ENCODE peak calls at places on chromosomes 13 and 19, in six cellular contexts. C is sigmoid colon, T is K562, W is endothelial cell of umbilical vein, B is HepG2, Q is suprapubic skin. G is an unnamed sample. For H3K36me3, the result is how much of the 10 kb centered on the place peaks cover.

GRCh38 chr13:96785986-96786385 is 208.3 kb downstream of the OXGR1 start:
- DNase-seq in C (no peak), T (no peak), W (no peak), B (no peak), Q (no peak), G (no peak)

GRCh38 chr13:71962735-71963134 is 95.7 kb upstream of the DACH1 start:
- DNase-seq in C (no peak), T (no peak), W (no peak), B (no peak), Q (no peak), G (no peak)

GRCh38 chr19:48780684-48781391 is 25.5 kb downstream of the FGF21 start:
- DNase-seq in C (no peak), T (peak), W (peak), B (peak), Q (no peak), G (no peak)

GRCh38 chr19:53019684-53020083 is 6.0 kb downstream of the ERVV-1 start:
- DNase-seq in C (no peak), T (no peak), W (no peak), B (no peak), Q (no peak), G (no peak)

GRCh38 chr19:28420731-28421550 is 792.0 kb downstream of the UQCRFS1 start:
- DNase-seq in C (no peak), T (no peak), W (no peak), B (no peak), Q (no peak), G (no peak)

GRCh38 chr13:27541386-27541785 is 78.9 kb downstream of the LNX2 start:
- DNase-seq in C (no peak), T (no peak), W (no peak), B (no peak), Q (no peak), G (no peak)

GRCh38 chr13:80515296-80515695 is 174.4 kb upstream of the SPRY2 start:
- DNase-seq in C (no peak), T (no peak), W (no peak), B (no peak), Q (no peak), G (no peak)

GRCh38 chr13:104011505-104012270 is 945.5 kb upstream of the SLC10A2 start:
- DNase-seq in C (no peak), T (no peak), W (no peak), B (no peak), Q (no peak), G (no peak)

GRCh38 chr13:43879323-43880181 is at the start of the genes CCDC122 and LACC1:
- DNase-seq in C (peak), T (no peak), W (peak), B (peak), Q (peak), G (no peak)

GRCh38 chr19:7063339-7063738 is 4.9 kb upstream of the MBD3L3 start:
- DNase-seq in C (no peak), T (no peak), W (no peak), B (no peak), Q (no peak), G (no peak)

GRCh38 chr19:10580979-10581631 is 6.0 kb downstream of the AP1M2 start:
- DNase-seq in C (peak), T (peak), W (peak), B (peak), Q (peak), G (no peak)

GRCh38 chr13:25375727-25376358 is 4.1 kb downstream of the ATP8A2 start:
- DNase-seq in C (no peak), T (peak), W (peak), B (peak), Q (no peak), G (no peak)

GRCh38 chr19:49231389-49231788 is 73.8 kb downstream of the TRPM4 start:
- DNase-seq in C (no peak), T (no peak), W (no peak), B (no peak), Q (no peak), G (no peak)

GRCh38 chr13:113483504-113484287 is 6.8 kb downstream of the DCUN1D2 start:
- DNase-seq in C (no peak), T (no peak), W (no peak), B (no peak), Q (no peak), G (no peak)

GRCh38 chr13:27130223-27131015 is 41.2 kb downstream of the USP12 start:
- DNase-seq in C (no peak), T (no peak), W (no peak), B (no peak), Q (no peak), G (no peak)

GRCh38 chr13:38875186-38875875 is 115.3 kb downstream of the STOML3 start:
- DNase-seq in C (no peak), T (no peak), W (no peak), B (no peak), Q (no peak), G (no peak)

GRCh38 chr19:42030605-42031004 is 36.6 kb upstream of the ATP1A3 start:
- DNase-seq in C (no peak), T (no peak), W (no peak), B (no peak), Q (no peak), G (no peak)

GRCh38 chr13:41470187-41470586 is 12.8 kb downstream of the RGCC start:
- DNase-seq in C (no peak), T (no peak), W (no peak), B (no peak), Q (no peak), G (no peak)

GRCh38 chr13:45368571-45368970 is 27.6 kb upstream of the TPT1 start:
- DNase-seq in C (no peak), T (no peak), W (no peak), B (no peak), Q (no peak), G (no peak)

GRCh38 chr13:59120297-59120843 is 1043.4 kb downstream of the DIAPH3 start:
- DNase-seq in C (no peak), T (no peak), W (peak), B (no peak), Q (no peak), G (no peak)

GRCh38 chr13:51317262-51317661 is 22.2 kb upstream of the SERPINE3 start:
- DNase-seq in C (no peak), T (no peak), W (peak), B (no peak), Q (no peak), G (no peak)

GRCh38 chr19:16886305-16886880 is 2.4 kb upstream of the F2RL3 start:
- DNase-seq in C (peak), T (no peak), W (peak), B (peak), Q (peak), G (no peak)

GRCh38 chr19:6373813-6374108 is 1.2 kb downstream of the ALKBH7 start:
- DNase-seq in C (no peak), T (peak), W (no peak), B (no peak), Q (no peak), G (no peak)

DNA sequence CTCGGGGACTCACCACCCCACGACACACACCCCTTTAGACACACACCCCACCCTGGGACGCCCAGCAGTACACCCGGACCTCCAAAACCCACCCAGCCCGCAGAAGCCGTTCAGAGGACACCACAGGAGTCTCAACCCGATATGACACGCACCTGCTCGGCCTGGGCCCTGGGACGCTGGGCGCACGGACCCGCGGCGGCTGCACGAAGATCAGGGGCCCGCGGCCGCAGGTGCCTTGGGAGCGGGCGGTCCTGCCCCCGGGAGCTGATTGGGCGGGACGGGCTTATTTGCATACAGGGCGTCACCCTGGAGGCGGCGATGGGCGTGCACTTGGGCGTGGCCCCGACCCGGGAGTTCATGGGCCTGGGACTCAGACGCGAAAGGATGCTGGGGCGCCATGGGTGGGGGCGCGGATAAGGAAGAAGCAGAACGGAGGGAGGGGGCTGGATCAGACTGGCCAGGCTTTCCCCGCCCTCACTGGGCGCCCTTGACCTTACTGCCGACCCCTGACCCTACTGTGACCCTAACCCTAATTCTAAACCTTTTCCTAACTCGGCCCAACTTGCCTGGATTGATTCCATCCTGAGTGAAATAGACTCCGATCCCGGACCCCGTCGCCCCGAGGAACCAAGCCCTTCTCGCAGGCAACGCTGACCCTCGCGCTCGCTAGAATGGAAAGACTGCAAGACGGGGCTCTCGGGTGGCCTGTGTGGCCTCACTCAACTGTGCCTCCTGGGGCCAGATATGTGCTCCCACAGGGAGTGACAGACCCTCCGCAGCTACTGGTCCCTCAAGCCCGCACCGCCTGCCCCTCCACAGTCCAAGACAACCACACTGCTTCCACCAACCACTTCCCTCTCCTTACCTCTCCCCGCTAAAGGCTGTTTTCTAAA is at the start of gene MEF2B:
- DNase-seq in C (no peak), T (peak), W (peak), B (peak), Q (peak), G (no peak)
- H3K4me3 ChIP-seq in C (no peak), T (peak), W (no peak), B (peak), Q (peak), G (peak)

GRCh38 chr19:57334191-57334590 is 13.9 kb downstream of the ZNF543 start:
- DNase-seq in C (no peak), T (no peak), W (no peak), B (peak), Q (no peak), G (no peak)
- H3K36me3 ChIP-seq in C (under half), T (under half), W (under half), B (under half), Q (under half), G (under half)

DNA sequence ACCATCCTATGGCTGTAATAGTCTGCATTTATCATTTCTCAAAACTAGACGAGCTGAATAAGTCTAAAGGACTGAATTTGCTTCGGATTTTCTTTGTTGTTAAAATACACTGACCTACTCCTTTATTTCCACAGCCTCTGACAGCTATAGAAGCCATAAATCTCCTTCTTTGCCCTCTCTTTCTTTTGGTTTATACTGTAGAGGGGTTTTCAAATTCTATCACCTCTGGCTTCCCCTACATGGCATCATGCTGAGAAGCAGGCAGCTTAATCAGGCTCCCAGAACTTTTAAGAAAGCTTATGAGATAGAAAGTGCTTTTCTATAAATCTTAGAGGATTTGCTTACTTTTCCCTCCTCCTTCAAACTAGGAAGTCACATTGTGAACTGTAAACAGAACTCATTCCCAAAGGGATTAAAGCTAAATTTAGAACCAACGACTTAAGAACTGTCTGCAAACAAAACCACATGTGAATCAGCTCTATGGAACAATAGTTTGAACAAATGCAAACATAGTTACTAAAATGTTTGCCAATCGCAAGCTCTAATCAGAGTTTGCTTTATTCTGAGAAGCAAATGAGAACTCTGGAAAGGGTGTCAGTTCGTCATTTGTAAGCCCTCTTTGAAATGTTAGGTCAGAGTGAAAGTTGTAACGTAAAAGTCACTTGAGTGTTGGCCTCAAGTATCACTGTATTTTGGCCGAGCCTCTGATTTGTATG is 344.0 kb downstream of the RFC3 start:
- DNase-seq in C (no peak), T (no peak), W (peak), B (peak), Q (no peak), G (no peak)
- TF ChIP-seq POLR2AphosphoS5 in C (peak), T (no peak), W (no peak), B (no peak), Q (no peak), G (no peak)

GRCh38 chr19:14404322-14404721 is 14.8 kb downstream of the DDX39A start:
- DNase-seq in C (no peak), T (no peak), W (no peak), B (no peak), Q (no peak), G (no peak)

GRCh38 chr19:14406645-14407331 is 12.4 kb downstream of the DDX39A start:
- DNase-seq in C (no peak), T (peak), W (no peak), B (no peak), Q (no peak), G (no peak)

GRCh38 chr19:14405380-14405757 is 13.8 kb downstream of the DDX39A start:
- DNase-seq in C (no peak), T (no peak), W (no peak), B (no peak), Q (no peak), G (no peak)

GRCh38 chr19:14407889-14408640 is 11.1 kb downstream of the DDX39A start:
- DNase-seq in C (no peak), T (peak), W (no peak), B (peak), Q (no peak), G (no peak)

DNA sequence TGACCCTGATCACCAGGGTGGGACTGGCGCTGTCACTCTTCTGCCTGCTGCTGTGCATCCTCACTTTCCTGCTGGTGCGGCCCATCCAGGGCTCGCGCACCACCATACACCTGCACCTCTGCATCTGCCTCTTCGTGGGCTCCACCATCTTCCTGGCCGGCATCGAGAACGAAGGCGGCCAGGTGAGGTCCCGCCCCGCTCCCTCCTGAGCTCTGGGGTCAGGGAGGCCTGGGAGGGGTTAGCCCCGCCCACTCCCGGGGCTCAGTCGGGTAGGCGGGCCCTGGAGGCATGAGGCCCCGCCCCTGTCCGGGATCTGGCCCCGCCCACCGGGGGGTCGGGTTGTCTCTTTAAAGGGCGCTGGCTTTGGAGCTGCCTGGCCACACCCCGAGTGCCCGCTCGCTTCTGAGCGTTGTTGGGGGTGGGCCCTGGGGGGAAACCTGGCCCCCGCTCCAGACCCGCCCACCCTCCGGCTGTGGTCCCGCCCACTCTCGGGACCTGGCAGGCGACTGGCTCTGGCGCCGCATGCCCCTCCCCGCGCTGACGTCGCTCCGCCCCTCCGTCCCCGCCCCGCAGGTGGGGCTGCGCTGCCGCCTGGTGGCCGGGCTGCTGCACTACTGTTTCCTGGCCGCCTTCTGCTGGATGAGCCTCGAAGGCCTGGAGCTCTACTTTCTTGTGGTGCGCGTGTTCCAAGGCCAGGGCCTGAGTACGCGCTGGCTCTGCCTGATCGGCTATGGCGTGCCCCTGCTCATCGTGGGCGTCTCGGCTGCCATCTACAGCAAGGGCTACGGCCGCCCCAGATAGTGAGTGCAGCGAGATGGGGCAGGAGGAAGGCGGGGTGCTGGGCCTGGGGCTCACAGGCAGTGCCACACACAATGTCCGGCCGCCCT is 13.1 kb downstream of the DDX39A start:
- DNase-seq in C (peak), T (peak), W (peak), B (peak), Q (peak), G (no peak)
- H3K4me3 ChIP-seq in C (peak), T (peak), W (no peak), B (no peak), Q (peak), G (peak)

GRCh38 chr19:12626958-12627357 is 16.2 kb downstream of the ZNF791 start:
- DNase-seq in C (no peak), T (no peak), W (no peak), B (no peak), Q (no peak), G (no peak)
- H3K36me3 ChIP-seq in C (half or more), T (half or more), W (under half), B (under half), Q (half or more), G (half or more)

GRCh38 chr19:1274081-1274851 is 1.1 kb upstream of the FAM174C start:
- DNase-seq in C (no peak), T (no peak), W (no peak), B (no peak), Q (no peak), G (no peak)

GRCh38 chr19:1273263-1274041 is 1.9 kb upstream of the FAM174C start:
- DNase-seq in C (no peak), T (no peak), W (no peak), B (no peak), Q (no peak), G (no peak)

GRCh38 chr19:1275260-1275975 is at the start of gene FAM174C:
- DNase-seq in C (peak), T (peak), W (peak), B (peak), Q (peak), G (no peak)

GRCh38 chr19:1275976-1276619 is 768 bp downstream of the FAM174C start:
- DNase-seq in C (peak), T (no peak), W (no peak), B (no peak), Q (no peak), G (no peak)

DNA sequence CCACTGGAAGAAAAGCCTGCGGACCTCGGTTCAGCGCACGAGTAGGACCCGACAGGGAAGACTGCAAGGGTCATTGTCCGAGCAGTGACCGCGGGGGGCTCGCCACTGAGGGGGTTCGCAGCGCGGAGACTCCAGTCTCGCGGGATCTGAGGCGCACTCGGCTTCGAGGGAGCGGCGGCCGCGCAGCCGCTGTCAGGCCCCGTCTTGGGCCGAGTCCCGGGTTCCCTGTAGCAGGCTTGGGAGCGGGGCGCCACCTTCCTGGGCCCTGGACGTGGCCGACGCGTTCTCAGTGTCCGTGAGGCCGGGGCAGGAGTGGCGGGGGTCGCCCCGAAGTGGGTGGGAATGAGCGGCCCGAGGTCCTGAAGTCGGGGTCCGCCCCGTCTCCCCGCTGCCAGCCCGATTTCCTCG is 474 bp upstream of the FAM174C start:
- DNase-seq in C (peak), T (peak), W (no peak), B (no peak), Q (peak), G (no peak)
- TF ChIP-seq POLR2AphosphoS5 in C (no peak), T (no peak), W (no peak), B (no peak), Q (no peak), G (no peak)

GRCh38 chr19:1360818-1361461 is 22.8 kb upstream of the NDUFS7 start:
- DNase-seq in C (peak), T (no peak), W (peak), B (no peak), Q (no peak), G (no peak)
- H3K4me3 ChIP-seq in C (peak), T (no peak), W (no peak), B (no peak), Q (peak), G (peak)

DNA sequence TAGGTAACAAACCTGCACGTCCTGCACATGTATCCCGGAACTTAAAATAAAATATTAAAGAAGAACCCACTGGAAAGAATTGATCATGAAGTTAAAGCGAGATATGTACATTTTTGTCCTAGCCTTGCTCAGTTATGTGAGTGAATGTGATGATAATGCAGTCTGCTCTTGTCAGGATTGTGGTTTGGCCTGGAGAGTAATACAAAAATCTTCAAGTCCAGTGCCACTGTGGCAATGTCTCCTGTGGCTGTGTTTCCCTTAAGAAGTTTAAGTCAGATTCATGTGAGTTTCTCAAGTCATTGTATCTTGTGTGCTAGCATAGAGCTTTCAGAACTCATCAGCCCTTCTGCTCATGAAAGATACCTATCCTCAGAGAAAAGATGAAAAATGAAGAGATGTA is 18.0 kb upstream of the ITGBL1 start:
- DNase-seq in C (no peak), T (no peak), W (no peak), B (no peak), Q (no peak), G (no peak)
- H3K36me3 ChIP-seq in C (under half), T (under half), W (under half), B (under half), Q (under half), G (under half)

G was measured in vagina.